ENCODE peak calls at places on chromosomes 5 and 9, in ten cellular contexts. I is upper lobe of left lung, Y is K562, X is A549, G is uterus, S is adrenal gland, Q is ovary, H is heart left ventricle, E is IMR-90, L is sigmoid colon. O is an unnamed sample.

GRCh38 chr5:39256472-39256871 is 37.1 kb upstream of the FYB1 start:
- DNase-seq in I (no peak), Y (no peak), X (peak; percentile 72), G (no peak), S (no peak), Q (no peak), H (no peak), E (peak; percentile 89), L (no peak), O (no peak)

GRCh38 chr5:130526708-130527107 is 622.4 kb downstream of the CHSY3 start:
- DNase-seq in I (peak; percentile 69), Y (no peak), X (peak; percentile 78), G (no peak), S (no peak), Q (no peak), H (no peak), E (no peak), L (no peak), O (no peak)

GRCh38 chr5:2991884-2992283 is 240.4 kb upstream of the IRX2 start:
- DNase-seq in I (no peak), Y (no peak), X (no peak), G (no peak), S (no peak), Q (no peak), H (no peak), E (no peak), L (no peak), O (no peak)

GRCh38 chr9:98081477-98082219 is 25.1 kb downstream of the NANS start:
- DNase-seq in I (peak; percentile 55), Y (no peak), X (peak; percentile 57), G (no peak), S (peak; percentile 72), Q (no peak), H (no peak), E (peak; percentile 50), L (no peak), O (peak; percentile 83)

GRCh38 chr5:97143715-97144114 is 1.3 kb upstream of the LIX1 start:
- DNase-seq in I (no peak), Y (no peak), X (no peak), G (no peak), S (no peak), Q (no peak), H (no peak), E (no peak), L (no peak), O (no peak)

GRCh38 chr5:141657937-141658545 is 6.8 kb upstream of the FCHSD1 start:
- DNase-seq in I (no peak), Y (peak; percentile 46), X (peak; percentile 70), G (no peak), S (no peak), Q (no peak), H (no peak), E (peak; percentile 98), L (no peak), O (no peak)

GRCh38 chr5:103203226-103203625 is 55.3 kb upstream of the MACIR start:
- DNase-seq in I (no peak), Y (no peak), X (no peak), G (no peak), S (no peak), Q (no peak), H (no peak), E (no peak), L (no peak), O (no peak)

GRCh38 chr5:150562832-150563231 is 54.9 kb downstream of the NDST1 start:
- DNase-seq in I (no peak), Y (no peak), X (peak; percentile 74), G (no peak), S (no peak), Q (no peak), H (no peak), E (peak; percentile 59), L (no peak), O (no peak)

GRCh38 chr9:110141118-110141797 is 66.7 kb downstream of the C9orf152 start:
- DNase-seq in I (peak; percentile 49), Y (no peak), X (peak; percentile 41), G (peak; percentile 73), S (peak; percentile 76), Q (no peak), H (peak; percentile 51), E (peak; percentile 99), L (peak; percentile 81), O (no peak)

GRCh38 chr5:137636846-137637515 is 98.9 kb downstream of the KLHL3 start:
- DNase-seq in I (no peak), Y (no peak), X (no peak), G (no peak), S (no peak), Q (no peak), H (no peak), E (no peak), L (no peak), O (no peak)

GRCh38 chr5:131773805-131774204 is 23.0 kb downstream of the FNIP1 start:
- DNase-seq in I (no peak), Y (no peak), X (no peak), G (no peak), S (no peak), Q (no peak), H (no peak), E (no peak), L (no peak), O (no peak)

GRCh38 chr9:79809477-79809876 is 237.7 kb downstream of the TLE4 start:
- DNase-seq in I (no peak), Y (no peak), X (no peak), G (no peak), S (no peak), Q (no peak), H (no peak), E (peak; percentile 6), L (no peak), O (no peak)

GRCh38 chr5:78283105-78283504 is 11.4 kb downstream of the AP3B1 start:
- DNase-seq in I (no peak), Y (no peak), X (no peak), G (no peak), S (no peak), Q (no peak), H (no peak), E (no peak), L (no peak), O (no peak)

GRCh38 chr9:128244443-128245226 is 31.2 kb downstream of the GOLGA2 start:
- DNase-seq in I (peak; percentile 65), Y (peak; percentile 96), X (no peak), G (peak; percentile 86), S (peak; percentile 74), Q (peak; percentile 72), H (peak; percentile 90), E (peak; percentile 86), L (peak; percentile 95), O (peak; percentile 50)

GRCh38 chr5:175381116-175381515 is 62.9 kb downstream of the DRD1 start:
- DNase-seq in I (no peak), Y (no peak), X (no peak), G (no peak), S (no peak), Q (no peak), H (no peak), E (no peak), L (no peak), O (no peak)

GRCh38 chr5:126334755-126335154 is 88.5 kb upstream of the GRAMD2B start:
- DNase-seq in I (no peak), Y (no peak), X (no peak), G (no peak), S (no peak), Q (no peak), H (no peak), E (no peak), L (no peak), O (peak; percentile 53)

GRCh38 chr9:31013371-31013770 is 1371.1 kb upstream of the ACO1 start:
- DNase-seq in I (no peak), Y (no peak), X (no peak), G (no peak), S (no peak), Q (no peak), H (no peak), E (no peak), L (no peak), O (no peak)
- H3K4me3 ChIP-seq in I (no peak overlapping the region), Y (no peak overlapping the region), X (no peak overlapping the region), G (no peak overlapping the region), S (no peak overlapping the region), Q (no peak overlapping the region), H (no peak overlapping the region), E (no peak overlapping the region), L (no peak overlapping the region), O (no peak overlapping the region)

DNA sequence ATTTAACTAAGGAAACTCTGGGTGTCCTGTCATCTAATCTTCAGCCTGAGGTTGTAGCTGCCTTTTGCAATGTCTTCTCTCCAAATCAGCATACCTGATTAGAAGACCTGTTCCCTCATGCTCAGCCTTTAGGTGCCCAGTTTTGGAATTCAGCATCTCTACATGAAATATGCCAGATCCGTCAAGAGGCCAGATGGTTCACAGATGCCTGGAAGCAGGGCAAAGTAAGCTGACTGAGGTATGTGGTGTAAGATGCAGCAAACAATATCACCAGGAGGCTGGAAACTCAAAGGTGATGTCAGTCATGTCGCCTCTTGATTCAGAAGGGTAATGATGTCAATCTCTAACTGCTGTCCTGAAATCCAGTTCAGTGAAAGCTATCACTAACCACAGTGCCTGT is 324.4 kb downstream of the PRELID2 start:
- DNase-seq in I (no peak), Y (no peak), X (no peak), G (no peak), S (no peak), Q (no peak), H (no peak), E (no peak), L (no peak), O (no peak)
- TF ChIP-seq POLR2A in I (no peak), Y (no peak), X (no peak), G (no peak), S (no peak), Q (no peak), H (no peak), E (no peak), L (no peak), O (no peak)

DNA sequence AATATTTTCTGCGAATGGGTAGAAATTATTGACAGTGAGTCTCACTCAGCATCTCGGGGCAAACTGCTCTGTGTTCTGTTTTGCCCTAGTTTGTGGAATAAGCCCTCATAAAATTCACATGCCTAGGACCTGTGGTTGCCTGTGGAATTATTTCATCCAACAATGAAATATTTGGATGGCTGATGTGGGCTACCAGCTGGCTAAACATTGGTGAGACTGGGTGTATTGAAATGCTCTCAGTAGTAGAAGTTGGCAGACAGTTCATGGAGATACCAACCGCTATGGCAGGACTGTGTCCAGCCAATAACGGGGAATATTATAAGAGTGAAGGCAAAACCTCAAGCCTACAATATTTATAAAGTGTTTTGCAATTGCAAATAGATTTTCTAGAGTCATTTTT is 344.1 kb upstream of the RPS23 start:
- DNase-seq in I (no peak), Y (no peak), X (no peak), G (no peak), S (no peak), Q (no peak), H (no peak), E (no peak), L (no peak), O (no peak)
- H3K9me3 ChIP-seq in I (no peaks in the 10 kb centered on the region), Y (no peaks in the 10 kb centered on the region), X (no peaks in the 10 kb centered on the region), G (no peaks in the 10 kb centered on the region), S (no peaks in the 10 kb centered on the region), Q (no peaks in the 10 kb centered on the region), H (no peaks in the 10 kb centered on the region), E (no peaks in the 10 kb centered on the region), L (peaks cover 4% of the 10 kb centered on the region), O (no peaks in the 10 kb centered on the region)

DNA sequence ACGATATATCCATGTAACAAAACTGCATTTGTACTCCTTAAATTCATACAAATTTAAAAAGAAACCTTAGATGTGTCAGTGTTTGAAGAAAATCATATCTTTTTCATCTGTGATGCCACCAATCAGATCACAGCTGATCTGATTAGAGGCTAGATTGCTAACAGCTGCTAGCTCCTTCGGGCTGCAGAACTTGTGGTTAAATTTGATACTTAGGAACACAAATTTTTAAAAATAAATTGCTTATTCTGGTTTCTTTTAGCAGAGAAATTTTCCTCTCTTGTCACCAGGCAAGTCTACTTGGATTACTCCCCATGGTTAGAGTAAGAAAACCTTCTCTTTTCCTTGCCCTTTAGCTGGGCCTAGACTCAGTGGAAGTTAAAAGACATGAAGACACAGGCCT is 94.6 kb upstream of the RANBP6 start:
- DNase-seq in I (no peak), Y (no peak), X (no peak), G (no peak), S (no peak), Q (no peak), H (no peak), E (peak; percentile 18), L (no peak), O (no peak)
- H3K4me3 ChIP-seq in I (no peak overlapping the region), Y (no peak overlapping the region), X (no peak overlapping the region), G (no peak overlapping the region), S (no peak overlapping the region), Q (no peak overlapping the region), H (no peak overlapping the region), E (no peak overlapping the region), L (no peak overlapping the region), O (no peak overlapping the region)